ENCODE peak calls at places on chromosomes 6 and 20, in four cellular contexts. Z is GM04504, V is NT2/D1, E is cardiac fibroblast. L is an unnamed sample.

GRCh38 chr20:53021934-53022333 is 49.8 kb downstream of the TSHZ2 start:
- DNase-seq in Z (no peak), V (no peak), E (peak; percentile 1), L (no peak)

GRCh38 chr20:5164645-5165399 is 38.0 kb downstream of the CDS2 start:
- DNase-seq in Z (no peak), E (no peak), V (no peak), L (no peak)

GRCh38 chr6:108951351-108951953 is 103.2 kb downstream of the ARMC2 start:
- DNase-seq in Z (no peak), V (no peak), E (no peak), L (no peak)

GRCh38 chr6:38876470-38876869 is 161.4 kb downstream of the DNAH8 start:
- DNase-seq in V (no peak), Z (no peak), E (no peak), L (no peak)

GRCh38 chr6:89734526-89734925 is 85.1 kb downstream of the MDN1 start:
- DNase-seq in Z (no peak), E (peak; percentile 59), V (no peak), L (no peak)

GRCh38 chr20:49717693-49718092 is 4.0 kb upstream of the B4GALT5 start:
- DNase-seq in V (no peak), Z (no peak), E (no peak), L (no peak)

GRCh38 chr6:148800535-148800934 is 53.7 kb downstream of the UST start:
- DNase-seq in Z (no peak), V (no peak), E (peak; percentile 57), L (no peak)

GRCh38 chr20:20827992-20828597 is 115.7 kb upstream of the RALGAPA2 start:
- DNase-seq in E (no peak), V (no peak), Z (no peak), L (no peak)

GRCh38 chr20:40568200-40568599 is 120.8 kb downstream of the MAFB start:
- DNase-seq in E (peak; percentile 10), Z (no peak), V (no peak), L (no peak)

GRCh38 chr6:154558513-154558912 is 48.0 kb upstream of the CNKSR3 start:
- DNase-seq in E (no peak), V (no peak), Z (no peak), L (no peak)

GRCh38 chr6:44024597-44025219 is 102.5 kb downstream of the MRPL14 start:
- DNase-seq in V (no peak), E (no peak), Z (no peak), L (no peak)

L was measured in SK-N-DZ.